ENCODE peak calls at places on chromosomes 16 and 17, in eight cellular contexts. One of them, this sample, is unnamed.

GRCh38 chr17:51869387-51869786 is 289.1 kb downstream of the CA10 start:
- DNase-seq in GM12864: no peak
- DNase-seq in astrocyte: no peak
- DNase-seq in A549: no peak
- DNase-seq in MM.1S: peak
- DNase-seq in mucosa of descending colon: peak
- DNase-seq in AG04450: no peak
- DNase-seq in astrocyte of the spinal cord: no peak
- DNase-seq in this sample: peak

GRCh38 chr16:58455750-58456149 is 44.2 kb upstream of the NDRG4 start:
- DNase-seq in mucosa of descending colon: no peak
- DNase-seq in GM12864: no peak
- DNase-seq in astrocyte: no peak
- DNase-seq in AG04450: no peak
- DNase-seq in astrocyte of the spinal cord: no peak
- DNase-seq in A549: no peak
- DNase-seq in MM.1S: no peak
- DNase-seq in this sample: peak

GRCh38 chr17:39738568-39738901 is 797 bp downstream of the GRB7 start:
- DNase-seq in MM.1S: peak
- DNase-seq in astrocyte: no peak
- DNase-seq in astrocyte of the spinal cord: no peak
- DNase-seq in GM12864: no peak
- DNase-seq in A549: peak
- DNase-seq in AG04450: no peak
- DNase-seq in mucosa of descending colon: peak
- DNase-seq in this sample: no peak

GRCh38 chr17:75345514-75346167 is 56.4 kb upstream of the SLC25A19 start:
- DNase-seq in mucosa of descending colon: no peak
- DNase-seq in GM12864: peak
- DNase-seq in astrocyte: no peak
- DNase-seq in AG04450: no peak
- DNase-seq in A549: no peak
- DNase-seq in MM.1S: no peak
- DNase-seq in astrocyte of the spinal cord: no peak
- DNase-seq in this sample: no peak

GRCh38 chr17:42559076-42559475 is 2.9 kb upstream of the COASY start:
- DNase-seq in AG04450: no peak
- DNase-seq in GM12864: no peak
- DNase-seq in A549: no peak
- DNase-seq in mucosa of descending colon: peak
- DNase-seq in astrocyte: no peak
- DNase-seq in MM.1S: no peak
- DNase-seq in astrocyte of the spinal cord: no peak
- DNase-seq in this sample: no peak

GRCh38 chr16:27686926-27687325 is 137.0 kb downstream of the KATNIP start:
- DNase-seq in MM.1S: no peak
- DNase-seq in A549: no peak
- DNase-seq in astrocyte: no peak
- DNase-seq in mucosa of descending colon: no peak
- DNase-seq in AG04450: no peak
- DNase-seq in astrocyte of the spinal cord: no peak
- DNase-seq in GM12864: no peak
- DNase-seq in this sample: no peak

GRCh38 chr17:44417553-44417952 is 28.1 kb upstream of the ITGA2B start:
- DNase-seq in mucosa of descending colon: no peak
- DNase-seq in AG04450: peak
- DNase-seq in astrocyte: peak
- DNase-seq in astrocyte of the spinal cord: peak
- DNase-seq in A549: no peak
- DNase-seq in GM12864: peak
- DNase-seq in MM.1S: no peak
- DNase-seq in this sample: peak

GRCh38 chr16:1425616-1426370 is 5.1 kb upstream of the PERCC1 start:
- DNase-seq in AG04450: no peak
- DNase-seq in A549: no peak
- DNase-seq in GM12864: no peak
- DNase-seq in MM.1S: no peak
- DNase-seq in astrocyte of the spinal cord: no peak
- DNase-seq in mucosa of descending colon: no peak
- DNase-seq in astrocyte: no peak
- DNase-seq in this sample: no peak

DNA sequence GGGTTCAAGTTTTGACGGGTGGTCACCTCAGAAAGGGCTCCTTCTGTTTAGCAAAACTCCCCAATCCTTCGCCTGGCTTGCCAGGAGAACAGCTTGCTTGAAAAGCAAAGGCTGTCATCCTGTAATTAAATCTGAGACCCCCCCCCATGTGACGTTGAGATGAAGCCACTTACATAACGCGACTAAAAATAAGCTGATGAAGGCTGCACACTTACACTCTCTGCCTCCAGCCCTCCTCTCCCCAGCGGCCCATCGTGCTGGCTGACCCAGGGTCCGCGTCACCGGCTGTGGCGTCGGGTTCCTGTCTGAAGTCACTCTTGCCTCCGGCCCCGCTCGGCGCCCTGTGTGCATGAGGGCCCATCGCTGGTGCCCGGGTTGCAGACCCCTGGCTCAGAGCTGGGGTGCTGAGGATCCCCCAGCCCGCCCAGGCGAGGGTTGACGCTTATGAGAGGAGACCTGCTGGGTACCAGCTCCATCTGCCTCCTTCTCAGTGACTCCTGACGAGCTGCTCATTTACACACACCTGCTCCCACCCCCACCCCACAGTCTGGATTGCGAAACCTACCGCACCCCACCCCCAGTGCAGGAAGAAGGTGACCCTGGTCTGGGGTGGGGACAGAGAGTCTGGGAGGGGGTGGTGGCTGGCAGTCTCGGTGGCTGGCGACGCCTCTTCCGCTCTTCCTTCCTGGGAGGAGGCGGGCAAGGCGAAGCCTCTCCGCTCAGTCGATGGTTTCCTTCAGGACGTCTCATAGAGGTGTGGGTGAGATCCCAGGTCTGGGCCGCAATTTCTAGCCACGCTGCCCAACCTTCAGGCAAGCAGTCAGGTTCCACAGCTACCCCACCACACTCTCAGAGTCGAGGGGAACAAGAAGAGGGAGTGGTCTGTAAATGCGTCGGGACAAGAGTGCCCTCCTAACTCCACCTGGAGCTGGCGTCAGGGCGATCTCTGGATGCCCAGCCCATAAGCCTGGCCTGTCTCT is 3.1 kb upstream of the BAIAP2 start:
- DNase-seq in mucosa of descending colon: no peak
- DNase-seq in AG04450: no peak
- DNase-seq in astrocyte of the spinal cord: no peak
- DNase-seq in MM.1S: no peak
- DNase-seq in GM12864: no peak
- DNase-seq in astrocyte: no peak
- DNase-seq in A549: no peak
- DNase-seq in this sample: no peak
- H3K4me3 ChIP-seq in mucosa of descending colon: no peak
- H3K4me3 ChIP-seq in AG04450: no peak
- H3K4me3 ChIP-seq in astrocyte of the spinal cord: no peak
- H3K4me3 ChIP-seq in MM.1S: no peak
- H3K4me3 ChIP-seq in GM12864: no peak
- H3K4me3 ChIP-seq in astrocyte: no peak
- H3K4me3 ChIP-seq in A549: no peak
- H3K4me3 ChIP-seq in this sample: no peak

GRCh38 chr16:54286067-54286329 is 589 bp downstream of the IRX3 start:
- DNase-seq in astrocyte of the spinal cord: no peak
- DNase-seq in MM.1S: no peak
- DNase-seq in astrocyte: no peak
- DNase-seq in GM12864: no peak
- DNase-seq in AG04450: no peak
- DNase-seq in A549: no peak
- DNase-seq in mucosa of descending colon: no peak
- DNase-seq in this sample: no peak

GRCh38 chr16:54285414-54286066 is 1.0 kb downstream of the IRX3 start:
- DNase-seq in astrocyte: peak
- DNase-seq in GM12864: no peak
- DNase-seq in mucosa of descending colon: no peak
- DNase-seq in AG04450: no peak
- DNase-seq in astrocyte of the spinal cord: peak
- DNase-seq in MM.1S: no peak
- DNase-seq in A549: no peak
- DNase-seq in this sample: peak

GRCh38 chr16:54287018-54287757 is 601 bp upstream of the IRX3 start:
- DNase-seq in astrocyte of the spinal cord: peak
- DNase-seq in mucosa of descending colon: no peak
- DNase-seq in GM12864: no peak
- DNase-seq in A549: no peak
- DNase-seq in MM.1S: no peak
- DNase-seq in astrocyte: no peak
- DNase-seq in AG04450: no peak
- DNase-seq in this sample: no peak

GRCh38 chr16:54287758-54288591 is 1.4 kb upstream of the IRX3 start:
- DNase-seq in AG04450: no peak
- DNase-seq in A549: no peak
- DNase-seq in GM12864: no peak
- DNase-seq in astrocyte of the spinal cord: no peak
- DNase-seq in mucosa of descending colon: no peak
- DNase-seq in MM.1S: no peak
- DNase-seq in astrocyte: no peak
- DNase-seq in this sample: no peak

DNA sequence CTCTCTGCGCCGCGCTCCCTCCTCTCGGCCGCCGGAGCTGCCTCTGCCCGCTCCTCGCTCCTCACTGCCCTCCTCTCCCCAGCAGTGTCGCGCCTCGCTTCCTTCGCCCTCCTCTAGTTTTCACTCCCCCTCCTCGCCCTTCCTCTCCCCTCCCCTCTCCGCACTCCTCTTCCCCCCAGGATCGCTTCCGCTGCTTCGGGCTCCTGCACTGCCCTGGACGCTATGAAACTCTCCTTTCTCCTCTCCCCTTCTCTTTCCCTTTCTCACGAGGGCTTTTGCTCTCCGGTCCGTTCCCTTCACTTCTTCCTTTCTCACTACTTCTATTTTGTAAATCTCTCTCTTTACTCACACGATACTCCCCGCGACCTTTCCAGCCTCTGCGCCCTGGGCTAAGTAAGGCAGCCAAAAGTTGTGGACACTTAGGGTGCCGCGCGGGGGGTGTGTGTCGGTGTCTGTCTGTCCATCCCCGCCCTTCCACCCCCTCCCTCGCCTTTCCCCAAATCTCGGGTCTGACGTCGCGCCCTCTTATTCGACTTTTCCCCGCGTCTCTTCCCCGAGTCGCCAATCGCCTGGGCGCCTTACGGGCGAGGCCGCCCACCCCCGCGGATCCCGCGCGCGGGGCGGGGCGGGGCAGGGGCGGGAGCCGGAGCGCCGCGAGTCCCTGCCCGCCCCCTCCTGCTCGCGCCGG is at the start of gene IRX3:
- DNase-seq in AG04450: no peak
- DNase-seq in astrocyte: peak
- DNase-seq in MM.1S: no peak
- DNase-seq in astrocyte of the spinal cord: peak
- DNase-seq in mucosa of descending colon: no peak
- DNase-seq in A549: peak
- DNase-seq in GM12864: no peak
- DNase-seq in this sample: peak
- H3K4me3 ChIP-seq in AG04450: peak
- H3K4me3 ChIP-seq in astrocyte: peak
- H3K4me3 ChIP-seq in MM.1S: no peak
- H3K4me3 ChIP-seq in astrocyte of the spinal cord: peak
- H3K4me3 ChIP-seq in mucosa of descending colon: no peak
- H3K4me3 ChIP-seq in A549: peak
- H3K4me3 ChIP-seq in GM12864: no peak
- H3K4me3 ChIP-seq in this sample: peak

DNA sequence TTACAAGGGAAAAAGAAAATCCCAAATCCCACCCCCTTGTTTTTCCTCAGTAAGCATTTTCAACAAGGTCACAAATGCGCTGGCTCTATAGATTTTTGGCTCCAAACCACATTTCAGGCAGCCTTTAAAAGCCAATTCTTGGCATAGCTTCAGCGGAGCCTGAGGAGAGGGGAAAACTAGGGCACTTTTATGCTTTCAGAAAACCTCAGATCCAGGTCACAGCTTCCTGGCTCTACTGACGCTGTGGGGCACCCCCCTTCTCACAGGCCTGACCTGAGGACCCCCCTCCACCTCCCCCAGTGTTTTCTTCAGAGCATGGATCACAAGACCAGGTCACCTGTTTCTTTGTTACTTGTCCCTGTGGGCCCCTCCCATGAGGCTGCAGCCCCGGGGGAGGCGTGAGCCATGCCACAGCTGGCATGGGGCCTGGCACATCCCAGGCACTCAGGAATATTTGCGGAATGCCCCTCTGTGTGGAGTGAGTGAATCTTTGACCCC is 30.1 kb upstream of the MTSS2 start:
- DNase-seq in A549: no peak
- DNase-seq in MM.1S: no peak
- DNase-seq in astrocyte: peak
- DNase-seq in mucosa of descending colon: no peak
- DNase-seq in astrocyte of the spinal cord: peak
- DNase-seq in AG04450: no peak
- DNase-seq in GM12864: no peak
- DNase-seq in this sample: peak
- H3K4me3 ChIP-seq in A549: no peak
- H3K4me3 ChIP-seq in MM.1S: no peak
- H3K4me3 ChIP-seq in astrocyte: peak
- H3K4me3 ChIP-seq in mucosa of descending colon: no peak
- H3K4me3 ChIP-seq in astrocyte of the spinal cord: no peak
- H3K4me3 ChIP-seq in AG04450: no peak
- H3K4me3 ChIP-seq in GM12864: no peak
- H3K4me3 ChIP-seq in this sample: no peak

GRCh38 chr17:15917439-15918027 is 27.4 kb upstream of the ADORA2B start:
- DNase-seq in MM.1S: no peak
- DNase-seq in mucosa of descending colon: no peak
- DNase-seq in GM12864: no peak
- DNase-seq in A549: no peak
- DNase-seq in AG04450: no peak
- DNase-seq in astrocyte: no peak
- DNase-seq in astrocyte of the spinal cord: no peak
- DNase-seq in this sample: no peak
- H3K4me3 ChIP-seq in MM.1S: no peak
- H3K4me3 ChIP-seq in mucosa of descending colon: no peak
- H3K4me3 ChIP-seq in GM12864: no peak
- H3K4me3 ChIP-seq in A549: no peak
- H3K4me3 ChIP-seq in AG04450: no peak
- H3K4me3 ChIP-seq in astrocyte: no peak
- H3K4me3 ChIP-seq in astrocyte of the spinal cord: no peak
- H3K4me3 ChIP-seq in this sample: no peak

DNA sequence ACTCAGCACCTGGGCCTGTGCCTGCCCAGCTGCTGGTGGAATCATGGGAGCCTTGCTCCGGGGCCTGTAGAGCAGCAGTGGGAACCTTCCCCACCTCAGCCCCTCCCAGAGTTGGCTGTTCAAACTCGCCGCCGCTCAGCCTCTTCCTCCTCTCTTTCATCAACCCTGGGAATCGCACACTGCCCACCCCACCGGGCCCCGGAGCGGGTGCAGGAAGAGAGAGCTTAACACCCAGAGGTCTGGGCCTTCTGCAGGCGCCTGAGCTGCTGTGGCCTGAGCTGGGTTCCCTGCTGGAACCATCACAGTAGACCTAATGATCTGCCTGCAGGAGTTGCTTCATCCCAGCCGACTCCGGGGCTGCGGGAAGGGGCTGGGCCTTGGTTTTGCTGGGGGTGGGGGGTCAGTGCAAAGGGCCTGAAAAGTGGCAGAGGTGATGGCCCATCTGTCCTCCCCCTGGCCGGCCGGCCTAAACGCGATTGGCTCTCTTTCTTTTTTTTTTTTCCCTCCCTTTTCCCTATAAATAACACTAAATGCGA is 313.9 kb downstream of the SEC14L1 start:
- DNase-seq in AG04450: no peak
- DNase-seq in GM12864: no peak
- DNase-seq in astrocyte: no peak
- DNase-seq in mucosa of descending colon: no peak
- DNase-seq in astrocyte of the spinal cord: no peak
- DNase-seq in A549: no peak
- DNase-seq in MM.1S: no peak
- DNase-seq in this sample: no peak
- H3K4me3 ChIP-seq in AG04450: no peak
- H3K4me3 ChIP-seq in GM12864: peak
- H3K4me3 ChIP-seq in astrocyte: no peak
- H3K4me3 ChIP-seq in mucosa of descending colon: no peak
- H3K4me3 ChIP-seq in astrocyte of the spinal cord: no peak
- H3K4me3 ChIP-seq in A549: no peak
- H3K4me3 ChIP-seq in MM.1S: no peak
- H3K4me3 ChIP-seq in this sample: no peak

This sample was measured in fibroblast of pulmonary artery.